ENCODE peak calls at places on chromosome 4, in six cellular contexts. X is K562, N is GM12878, P is GM12891, Q is H1, C is HepG2. K is an unnamed sample.

GRCh38 chr4:27524224-27524623 is 663.6 kb downstream of the STIM2 start:
- DNase-seq in X (no peak), N (no peak), P (no peak), Q (no peak), C (no peak), K (no peak)

GRCh38 chr4:109302366-109303140 is at the start of gene COL25A1:
- DNase-seq in X (no peak), N (no peak), P (peak), Q (peak), C (no peak), K (peak)

GRCh38 chr4:78336093-78336943 is 215.3 kb upstream of the ANXA3 start:
- DNase-seq in X (no peak), N (no peak), P (no peak), Q (no peak), C (no peak), K (no peak)

GRCh38 chr4:151251922-151252321 is 25.0 kb upstream of the PRSS48 start:
- DNase-seq in X (no peak), N (no peak), P (no peak), Q (no peak), C (peak), K (no peak)

GRCh38 chr4:115537387-115537786 is 424.0 kb upstream of the NDST4 start:
- DNase-seq in X (no peak), N (no peak), P (no peak), Q (no peak), C (no peak), K (no peak)

GRCh38 chr4:32206756-32207155 is 1486.6 kb downstream of the PCDH7 start:
- DNase-seq in X (no peak), N (no peak), P (no peak), Q (no peak), C (no peak), K (no peak)

GRCh38 chr4:30952526-30953219 is 232.5 kb downstream of the PCDH7 start:
- DNase-seq in X (no peak), N (no peak), P (no peak), Q (no peak), C (no peak), K (no peak)

GRCh38 chr4:40349561-40350198 is 14.5 kb downstream of the CHRNA9 start:
- DNase-seq in X (no peak), N (no peak), P (no peak), Q (no peak), C (no peak), K (no peak)

GRCh38 chr4:118942465-118942864 is 53.8 kb downstream of the SYNPO2 start:
- DNase-seq in X (no peak), N (no peak), P (no peak), Q (no peak), C (no peak), K (no peak)

GRCh38 chr4:36064147-36064546 is 180.2 kb downstream of the ARAP2 start:
- DNase-seq in X (no peak), N (no peak), P (no peak), Q (no peak), C (no peak), K (no peak)

GRCh38 chr4:110681381-110681780 is 58.5 kb upstream of the PITX2 start:
- DNase-seq in X (no peak), N (no peak), P (no peak), Q (no peak), C (no peak), K (no peak)

GRCh38 chr4:165248102-165248501 is 40.7 kb downstream of the KLHL2 start:
- DNase-seq in X (no peak), N (no peak), P (no peak), Q (no peak), C (no peak), K (no peak)

GRCh38 chr4:177638871-177639270 is 196.6 kb upstream of the AGA start:
- DNase-seq in X (no peak), N (no peak), P (no peak), Q (no peak), C (no peak), K (no peak)

GRCh38 chr4:102343964-102344519 is 1.2 kb downstream of the SLC39A8 start:
- DNase-seq in X (peak), N (peak), P (no peak), Q (no peak), C (no peak), K (no peak)

GRCh38 chr4:87309625-87310024 is 13.1 kb downstream of the HSD17B13 start:
- DNase-seq in X (no peak), N (no peak), P (no peak), Q (no peak), C (no peak), K (no peak)

GRCh38 chr4:125787707-125788106 is 473.0 kb downstream of the FAT4 start:
- DNase-seq in X (no peak), N (no peak), P (no peak), Q (no peak), C (no peak), K (no peak)

GRCh38 chr4:93433840-93434239 is 394.7 kb upstream of the ATOH1 start:
- DNase-seq in X (no peak), N (no peak), P (no peak), Q (no peak), C (peak), K (no peak)

GRCh38 chr4:151624606-151625565 is 135.9 kb downstream of the GATB start:
- DNase-seq in X (no peak), N (no peak), P (no peak), Q (no peak), C (no peak), K (no peak)

GRCh38 chr4:47468686-47469365 is 5.3 kb upstream of the COMMD8 start:
- DNase-seq in X (no peak), N (no peak), P (no peak), Q (no peak), C (no peak), K (no peak)

GRCh38 chr4:138193963-138194362 is 48.2 kb downstream of the SLC7A11 start:
- DNase-seq in X (no peak), N (no peak), P (no peak), Q (no peak), C (no peak), K (no peak)

GRCh38 chr4:38968668-38969067 is 63.5 kb downstream of the TMEM156 start:
- DNase-seq in X (no peak), N (no peak), P (no peak), Q (no peak), C (no peak), K (no peak)

GRCh38 chr4:145180298-145181090 is at the start of gene OTUD4:
- DNase-seq in X (peak), N (peak), P (peak), Q (peak), C (peak), K (peak)

GRCh38 chr4:111631157-111631999 is 513.9 kb upstream of the FAM241A start:
- DNase-seq in X (no peak), N (no peak), P (no peak), Q (no peak), C (no peak), K (no peak)

GRCh38 chr4:34194585-34194984 is 2049.7 kb downstream of the ARAP2 start:
- DNase-seq in X (no peak), N (no peak), P (no peak), Q (no peak), C (no peak), K (no peak)

GRCh38 chr4:84530871-84531270 is 31.8 kb upstream of the NKX6-1 start:
- DNase-seq in X (no peak), N (no peak), P (no peak), Q (no peak), C (no peak), K (no peak)

GRCh38 chr4:3866813-3867129 is 100.6 kb downstream of the ADRA2C start:
- DNase-seq in X (no peak), N (no peak), P (no peak), Q (no peak), C (no peak), K (no peak)

GRCh38 chr4:19615086-19615689 is 636.5 kb upstream of the SLIT2 start:
- DNase-seq in X (no peak), N (no peak), P (no peak), Q (no peak), C (no peak), K (no peak)

GRCh38 chr4:151400343-151400742 is 8.6 kb upstream of the FHIP1A start:
- DNase-seq in X (no peak), N (no peak), P (no peak), Q (no peak), C (no peak), K (no peak)

GRCh38 chr4:174120446-174121142 is 162.9 kb downstream of the FBXO8 start:
- DNase-seq in X (peak), N (no peak), P (no peak), Q (no peak), C (peak), K (no peak)
- TF ChIP-seq TAF1 in X (no peak), N (no peak), P (no peak), Q (no peak), C (no peak), K (no peak)

GRCh38 chr4:76949293-76950051 is at the start of gene SEPTIN11:
- DNase-seq in X (peak), N (peak), P (peak), Q (peak), C (peak), K (peak)

GRCh38 chr4:76948441-76949292 is 885 bp upstream of the SEPTIN11 start:
- DNase-seq in X (peak), N (peak), P (peak), Q (no peak), C (peak), K (peak)

GRCh38 chr4:76950846-76951321 is 1.3 kb downstream of the SEPTIN11 start:
- DNase-seq in X (peak), N (no peak), P (no peak), Q (no peak), C (no peak), K (no peak)

GRCh38 chr4:76951333-76952033 is 1.9 kb downstream of the SEPTIN11 start:
- DNase-seq in X (no peak), N (no peak), P (no peak), Q (no peak), C (no peak), K (no peak)

DNA sequence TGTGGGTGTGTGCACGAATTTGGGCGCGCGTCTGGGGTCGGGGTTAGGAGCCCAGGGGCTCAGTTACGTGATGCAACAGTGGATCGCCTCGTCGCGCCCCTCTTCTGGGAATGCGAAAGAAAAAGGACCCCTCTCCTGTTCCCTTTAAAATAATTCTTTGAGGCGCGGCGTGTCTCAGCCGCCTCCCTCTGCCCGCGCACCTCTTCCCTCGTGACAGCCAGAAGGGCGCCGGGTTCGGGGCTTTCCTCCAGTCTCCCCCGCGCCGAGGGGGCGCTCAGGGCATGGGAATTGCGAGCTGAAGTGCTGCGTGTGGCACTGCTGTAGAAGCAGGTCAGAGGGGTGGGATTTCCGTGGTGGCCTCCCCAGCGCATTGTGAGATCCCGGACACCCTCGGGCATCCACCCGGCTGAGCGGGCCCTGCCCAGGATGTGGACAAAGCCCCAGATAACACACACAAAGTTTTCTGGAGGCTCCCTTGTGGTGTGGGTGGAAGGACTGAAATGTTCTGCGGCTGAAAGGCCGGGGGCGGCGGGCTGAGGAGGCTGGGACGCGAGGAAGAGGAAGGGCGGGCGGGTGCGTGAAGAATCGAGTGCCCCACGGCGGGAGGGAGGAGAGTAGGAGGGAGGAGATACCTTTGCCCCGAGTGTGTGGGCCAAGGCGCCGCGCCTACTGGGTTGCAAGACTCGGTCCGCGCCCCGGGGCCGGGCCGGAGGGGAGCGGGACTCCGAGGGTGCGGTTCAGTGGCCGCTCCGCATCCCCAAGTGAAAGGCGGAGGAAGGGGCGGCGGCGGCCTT is 697 bp downstream of the SEPTIN11 start:
- DNase-seq in X (peak), N (no peak), P (peak), Q (no peak), C (peak), K (peak)
- TF ChIP-seq POLR2A in X (no peak), N (peak), P (no peak), Q (no peak), C (no peak), K (no peak)

GRCh38 chr4:131382839-131383238 is 1766.3 kb upstream of the PCDH10 start:
- DNase-seq in X (no peak), N (no peak), P (no peak), Q (no peak), C (no peak), K (no peak)
- TF ChIP-seq POLR2AphosphoS5 in X (no peak), N (no peak), P (no peak), Q (no peak), C (no peak), K (no peak)

GRCh38 chr4:54228064-54228527 is 997 bp upstream of the PDGFRA start:
- DNase-seq in X (peak), N (no peak), P (peak), Q (no peak), C (peak), K (no peak)

GRCh38 chr4:54228563-54229501 is at the start of gene PDGFRA:
- DNase-seq in X (no peak), N (no peak), P (no peak), Q (no peak), C (no peak), K (no peak)

GRCh38 chr4:54226399-54227260 is 2.5 kb upstream of the PDGFRA start:
- DNase-seq in X (no peak), N (no peak), P (no peak), Q (no peak), C (no peak), K (no peak)

GRCh38 chr4:54225671-54226398 is 3.3 kb upstream of the PDGFRA start:
- DNase-seq in X (no peak), N (no peak), P (no peak), Q (no peak), C (no peak), K (no peak)

GRCh38 chr4:54227261-54228063 is 1.6 kb upstream of the PDGFRA start:
- DNase-seq in X (no peak), N (no peak), P (no peak), Q (no peak), C (no peak), K (no peak)
- TF ChIP-seq TAF1 in X (no peak), N (no peak), P (no peak), Q (no peak), C (no peak), K (no peak)

GRCh38 chr4:152937535-152938236 is 1.6 kb downstream of the FHDC1 start:
- DNase-seq in X (peak), N (no peak), P (peak), Q (no peak), C (no peak), K (peak)
- TF ChIP-seq POLR2A in X (no peak), N (no peak), P (no peak), Q (no peak), C (no peak), K (no peak)

DNA sequence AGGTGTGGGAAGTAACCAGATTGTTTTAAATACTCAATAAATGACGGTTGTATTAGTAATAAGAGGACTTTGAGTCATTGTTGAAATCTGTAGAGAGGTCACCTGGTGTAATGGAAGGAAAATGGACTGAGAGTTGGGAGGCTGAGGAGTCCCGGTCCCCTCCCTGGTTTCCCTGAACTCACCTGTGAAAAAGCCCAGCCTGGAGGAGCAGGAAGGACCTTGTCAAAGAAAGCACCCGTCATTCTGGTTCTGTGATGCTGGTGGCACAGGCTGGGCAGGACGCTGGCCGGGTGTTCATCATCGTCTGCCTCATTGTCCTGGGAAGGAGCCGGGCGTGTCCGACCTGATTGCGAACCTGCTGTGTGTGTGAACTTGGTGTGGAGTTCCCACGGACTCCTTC is 70.8 kb downstream of the SORCS2 start:
- DNase-seq in X (no peak), N (no peak), P (no peak), Q (no peak), C (no peak), K (no peak)
- TF ChIP-seq POLR2AphosphoS5 in X (no peak), N (no peak), P (no peak), Q (no peak), C (no peak), K (no peak)

GRCh38 chr4:41362647-41363383 is 106.1 kb downstream of the UCHL1 start:
- DNase-seq in X (no peak), N (no peak), P (no peak), Q (peak), C (no peak), K (no peak)
- TF ChIP-seq TAF1 in X (no peak), N (no peak), P (no peak), Q (no peak), C (no peak), K (no peak)

DNA sequence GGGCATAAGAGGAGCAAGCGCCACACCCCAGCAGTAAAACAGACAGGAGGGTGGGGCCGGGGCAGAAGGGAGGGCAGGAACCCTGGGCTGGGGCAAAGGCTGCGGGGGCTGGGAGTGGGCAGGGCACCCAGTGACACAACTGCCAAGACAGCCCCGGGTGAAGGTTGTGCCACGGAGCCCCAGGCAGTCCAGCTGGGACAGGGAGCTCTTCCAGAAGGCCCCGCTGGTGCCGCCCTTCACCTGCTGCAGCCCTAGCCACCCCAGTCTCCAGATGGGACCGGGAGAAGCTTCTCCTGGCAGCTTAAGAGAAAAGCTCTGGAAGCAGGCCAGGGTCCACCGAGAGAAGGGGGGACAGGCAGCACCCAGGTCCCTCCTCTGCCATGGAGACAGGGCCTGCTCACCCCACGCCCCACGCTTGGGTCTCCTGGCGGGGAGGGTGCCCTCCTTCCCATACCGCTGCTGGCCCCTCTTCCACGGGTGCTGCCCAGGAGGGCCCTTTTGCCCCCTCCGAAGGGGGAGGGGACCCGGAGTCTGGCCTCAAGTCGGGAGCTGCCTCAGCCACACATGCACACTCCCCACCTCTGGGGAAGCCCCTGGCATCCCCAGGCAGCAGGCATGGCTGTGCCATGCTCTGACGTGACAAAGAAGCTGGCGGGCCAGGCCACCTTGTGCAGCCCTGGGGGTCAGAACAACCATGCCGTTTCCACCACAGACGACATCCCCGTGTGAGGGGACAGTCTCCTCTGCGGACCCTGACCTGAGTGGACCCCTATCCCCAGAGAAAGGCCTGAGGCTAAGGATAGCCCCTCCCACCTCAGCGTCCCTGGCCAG is 1.5 kb downstream of the DGKQ start:
- DNase-seq in X (no peak), N (no peak), P (no peak), Q (no peak), C (no peak), K (no peak)
- TF ChIP-seq POLR2A in X (no peak), N (no peak), P (no peak), Q (no peak), C (no peak), K (no peak)

GRCh38 chr4:122920473-122920872 is 1.9 kb downstream of the NUDT6 start:
- DNase-seq in X (no peak), N (no peak), P (no peak), Q (no peak), C (no peak), K (no peak)

GRCh38 chr4:122922877-122923511 is 597 bp upstream of the NUDT6 start:
- DNase-seq in X (peak), N (peak), P (peak), Q (no peak), C (peak), K (peak)

GRCh38 chr4:122921300-122921699 is 1.1 kb downstream of the NUDT6 start:
- DNase-seq in X (no peak), N (no peak), P (no peak), Q (no peak), C (no peak), K (no peak)

GRCh38 chr4:122917731-122918130 is 4.7 kb downstream of the NUDT6 start:
- DNase-seq in X (no peak), N (no peak), P (no peak), Q (no peak), C (no peak), K (no peak)

DNA sequence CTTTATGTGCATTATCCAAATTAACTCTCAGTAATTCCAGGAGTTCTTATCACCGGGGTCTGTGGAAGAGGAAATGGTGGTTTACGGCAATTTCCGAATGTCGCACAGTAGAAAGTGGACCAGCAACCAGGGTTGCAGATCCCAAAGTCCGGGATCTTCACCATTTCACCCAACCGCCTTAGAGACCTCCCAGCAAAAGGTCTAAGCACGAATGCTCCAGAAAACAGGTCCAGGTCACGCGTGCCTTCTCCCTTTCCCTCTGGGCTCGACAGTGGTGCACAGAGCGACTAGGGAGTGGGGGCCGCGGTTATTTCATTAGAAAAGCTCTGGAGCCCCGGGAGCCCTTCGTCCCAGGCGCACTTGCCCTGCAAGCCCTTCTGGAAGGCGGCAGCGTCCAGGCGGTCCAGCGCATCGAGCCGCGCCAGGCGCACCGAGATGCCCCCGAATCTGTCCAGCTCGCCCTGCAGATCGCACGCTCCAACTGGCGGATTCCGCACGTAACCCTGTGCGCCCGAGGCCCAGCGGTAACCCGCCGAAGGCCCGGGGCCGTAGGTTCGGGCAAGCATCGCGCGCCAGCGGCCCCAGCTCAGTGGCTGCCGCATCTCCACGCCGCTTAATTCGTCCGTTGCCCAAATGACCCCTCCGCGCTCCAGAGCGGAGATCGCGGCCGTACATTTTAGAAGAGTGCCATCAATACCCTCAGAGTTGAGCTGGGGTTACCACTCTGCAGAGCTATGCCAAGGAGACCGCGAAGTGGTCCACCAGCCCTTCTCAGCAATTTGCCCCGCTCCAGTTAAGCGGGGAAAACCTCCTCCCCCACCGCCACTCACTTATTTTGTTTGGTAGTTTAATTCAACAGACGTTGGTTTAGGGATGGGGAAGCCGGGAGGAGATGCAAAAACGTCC is at the start of gene NUDT6:
- DNase-seq in X (peak), N (no peak), P (peak), Q (no peak), C (peak), K (peak)
- TF ChIP-seq POLR2AphosphoS5 in X (no peak), N (no peak), P (no peak), Q (no peak), C (peak), K (no peak)